ENCODE peak calls at places on chromosome 1, in nine cellular contexts. O, G, K, V, W, E, B, C and Y are unnamed samples.

GRCh38 chr1:177413982-177414654 is 243.4 kb downstream of the BRINP2 start:
- DNase-seq in O (no peak), G (no peak), K (no peak), V (no peak), W (no peak), E (no peak), B (no peak), C (no peak), Y (no peak)

GRCh38 chr1:99705385-99705784 is 59.5 kb downstream of the PALMD start:
- DNase-seq in O (no peak), G (no peak), K (no peak), V (no peak), W (no peak), E (no peak), B (no peak), C (no peak), Y (no peak)

GRCh38 chr1:22738522-22738921 is 27.9 kb downstream of the EPHB2 start:
- DNase-seq in O (no peak), G (no peak), K (no peak), V (no peak), W (no peak), E (no peak), B (no peak), C (no peak), Y (no peak)

GRCh38 chr1:61561666-61562065 is 163.3 kb downstream of the TM2D1 start:
- DNase-seq in O (no peak), G (no peak), K (no peak), V (no peak), W (no peak), E (no peak), B (no peak), C (no peak), Y (no peak)

GRCh38 chr1:86089765-86090164 is 66.8 kb downstream of the COL24A1 start:
- DNase-seq in O (no peak), G (no peak), K (no peak), V (no peak), W (no peak), E (no peak), B (no peak), C (no peak), Y (no peak)

GRCh38 chr1:106536741-106537140 is 519.7 kb upstream of the PRMT6 start:
- DNase-seq in O (no peak), G (no peak), K (no peak), V (no peak), W (no peak), E (no peak), B (no peak), C (no peak), Y (no peak)

GRCh38 chr1:89910780-89911179 is 84.1 kb upstream of the ZNF326 start:
- DNase-seq in O (no peak), G (no peak), K (no peak), V (peak), W (no peak), E (no peak), B (peak), C (no peak), Y (no peak)

GRCh38 chr1:104463126-104463697 is 713.5 kb downstream of the AMY1C start:
- DNase-seq in O (no peak), G (no peak), K (no peak), V (no peak), W (no peak), E (no peak), B (no peak), C (no peak), Y (no peak)